ENCODE peak calls at places on chromosomes 2 and 18, in seven cellular contexts. T, O, L, X, B, G and S are unnamed samples.

GRCh38 chr18:49844903-49845302 is 31.6 kb upstream of the ACAA2 start:
- DNase-seq in B (no peak), L (no peak), G (no peak), T (no peak), O (no peak), X (no peak), S (no peak)

GRCh38 chr2:23604731-23605130 is 219.8 kb downstream of the KLHL29 start:
- DNase-seq in T (no peak), L (no peak), X (no peak), O (no peak), G (no peak), B (no peak), S (no peak)

GRCh38 chr2:217795067-217795466 is 207.7 kb downstream of the TNS1 start:
- DNase-seq in T (no peak), G (no peak), B (no peak), X (no peak), O (no peak), L (no peak), S (no peak)

GRCh38 chr2:104656496-104657310 is 197.2 kb upstream of the POU3F3 start:
- DNase-seq in B (no peak), L (no peak), T (no peak), X (no peak), O (no peak), G (no peak), S (peak; percentile 22)

GRCh38 chr18:55054591-55054990 is 95.3 kb upstream of the CCDC68 start:
- DNase-seq in T (no peak), G (no peak), B (no peak), L (no peak), O (no peak), X (no peak), S (no peak)

GRCh38 chr2:215429424-215429823 is 6.4 kb downstream of the FN1 start:
- DNase-seq in B (no peak), O (no peak), G (no peak), X (no peak), T (no peak), L (no peak), S (no peak)

GRCh38 chr2:95158441-95158840 is 1.2 kb downstream of the ZNF514 start:
- DNase-seq in L (no peak), B (no peak), G (no peak), O (no peak), X (peak; percentile 39), T (peak; percentile 35), S (no peak)

GRCh38 chr2:149375801-149376349 is 45.5 kb downstream of the LYPD6 start:
- DNase-seq in L (no peak), T (no peak), G (no peak), X (no peak), O (no peak), B (no peak), S (no peak)

GRCh38 chr2:232927793-232928563 is 57.9 kb downstream of the SNORC start:
- DNase-seq in L (no peak), B (no peak), X (no peak), G (no peak), O (no peak), T (peak; percentile 61), S (peak; percentile 31)

GRCh38 chr2:21381421-21381820 is 257.7 kb downstream of the TDRD15 start:
- DNase-seq in B (no peak), L (no peak), T (no peak), G (no peak), X (no peak), O (no peak), S (no peak)

GRCh38 chr18:65608471-65608870 is 142.3 kb upstream of the CDH7 start:
- DNase-seq in T (no peak), B (no peak), G (no peak), O (no peak), L (no peak), X (no peak), S (no peak)

GRCh38 chr18:44895176-44895798 is 214.6 kb downstream of the SETBP1 start:
- DNase-seq in X (no peak), B (no peak), G (peak; percentile 22), O (peak; percentile 45), L (no peak), T (peak; percentile 11), S (peak; percentile 55)

GRCh38 chr2:102509749-102510148 is 36.7 kb downstream of the SLC9A4 start:
- DNase-seq in X (no peak), T (no peak), B (no peak), O (no peak), L (no peak), G (no peak), S (no peak)

GRCh38 chr2:237895544-237896506 is 36.4 kb downstream of the RAMP1 start:
- DNase-seq in G (no peak), L (no peak), B (no peak), X (peak; percentile 71), O (no peak), T (no peak), S (no peak)

GRCh38 chr2:240156026-240156390 is 15.6 kb upstream of the OTOS start:
- DNase-seq in T (no peak), B (no peak), O (peak; percentile 57), L (no peak), G (no peak), X (no peak), S (no peak)

GRCh38 chr2:174772492-174772801 is 8.2 kb upstream of the CHRNA1 start:
- DNase-seq in O (no peak), L (no peak), T (no peak), B (no peak), X (no peak), G (no peak), S (no peak)

GRCh38 chr18:43589611-43590151 is 312.4 kb upstream of the SYT4 start:
- DNase-seq in B (no peak), O (no peak), G (no peak), L (no peak), T (no peak), X (peak; percentile 45), S (no peak)

GRCh38 chr2:57443985-57444501 is 602.6 kb upstream of the VRK2 start:
- DNase-seq in X (no peak), B (no peak), O (no peak), L (no peak), T (no peak), G (no peak), S (no peak)

GRCh38 chr18:50076245-50076644 is 118.7 kb downstream of the MYO5B start:
- DNase-seq in G (no peak), X (no peak), B (no peak), T (no peak), L (no peak), O (no peak), S (no peak)

GRCh38 chr2:27249891-27250651 is 12.8 kb downstream of the SLC30A3 start:
- DNase-seq in O (no peak), B (no peak), L (peak; percentile 93), G (no peak), X (peak; percentile 74), T (peak; percentile 86), S (peak; percentile 68)
- H3K9me3 ChIP-seq in O (no peaks in the 10 kb centered on the region), B (no peaks in the 10 kb centered on the region), L (no peaks in the 10 kb centered on the region), G (no peaks in the 10 kb centered on the region), X (no peaks in the 10 kb centered on the region), T (no peaks in the 10 kb centered on the region), S (no peaks in the 10 kb centered on the region)

GRCh38 chr18:80023173-80023572 is 11.1 kb upstream of the RBFA start:
- DNase-seq in T (peak; percentile 27), B (no peak), X (no peak), O (no peak), L (no peak), G (no peak), S (peak; percentile 37)
- H3K9me3 ChIP-seq in T (peaks cover 15% of the 10 kb centered on the region), B (peaks cover 58% of the 10 kb centered on the region), X (peaks cover 26% of the 10 kb centered on the region), O (peaks cover 40% of the 10 kb centered on the region), L (no peaks in the 10 kb centered on the region), G (no peaks in the 10 kb centered on the region), S (peaks cover 3% of the 10 kb centered on the region)

GRCh38 chr2:170924969-170925368 is 4.1 kb upstream of the GORASP2 start:
- DNase-seq in T (no peak), G (no peak), B (no peak), O (no peak), X (no peak), L (no peak), S (no peak)
- H3K9me3 ChIP-seq in T (peaks cover 17% of the 10 kb centered on the region), G (no peaks in the 10 kb centered on the region), B (no peaks in the 10 kb centered on the region), O (peaks cover 16% of the 10 kb centered on the region), X (no peaks in the 10 kb centered on the region), L (no peaks in the 10 kb centered on the region), S (no peaks in the 10 kb centered on the region)

DNA sequence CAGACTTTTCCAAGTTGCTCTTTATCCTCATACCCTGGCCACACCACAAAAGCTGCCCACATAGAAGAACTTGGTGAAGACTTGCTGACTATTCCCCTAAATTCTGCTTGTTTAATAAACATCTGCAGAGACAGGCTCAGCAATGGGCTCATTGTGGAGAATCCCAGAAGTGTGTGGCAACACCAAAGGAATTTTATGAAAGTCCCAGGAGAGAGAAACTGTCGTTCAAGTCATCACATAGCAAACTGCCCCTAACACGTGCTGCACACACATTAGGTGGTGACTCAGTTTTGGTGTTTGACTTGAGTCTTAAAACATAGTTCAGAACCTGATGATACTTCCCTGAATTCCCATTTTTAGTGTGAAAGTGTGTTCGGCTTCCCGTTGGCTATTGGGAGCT is 38.6 kb downstream of the CYP1B1 start:
- DNase-seq in O (no peak), G (no peak), B (no peak), T (no peak), L (no peak), X (no peak), S (no peak)
- H3K9me3 ChIP-seq in O (no peaks in the 10 kb centered on the region), G (no peaks in the 10 kb centered on the region), B (no peaks in the 10 kb centered on the region), T (no peaks in the 10 kb centered on the region), L (no peaks in the 10 kb centered on the region), X (no peaks in the 10 kb centered on the region), S (no peaks in the 10 kb centered on the region)

GRCh38 chr2:22487541-22487940 is 897.4 kb upstream of the KLHL29 start:
- DNase-seq in O (no peak), G (no peak), X (no peak), B (no peak), L (no peak), T (no peak), S (no peak)
- H3K9me3 ChIP-seq in O (no peaks in the 10 kb centered on the region), G (no peaks in the 10 kb centered on the region), X (no peaks in the 10 kb centered on the region), B (no peaks in the 10 kb centered on the region), L (no peaks in the 10 kb centered on the region), T (no peaks in the 10 kb centered on the region), S (no peaks in the 10 kb centered on the region)